ENCODE peak calls at places on chromosome 17, in nine cellular contexts. One of them, this sample, is unnamed.

GRCh38 chr17:37410357-37410756 is 3.7 kb downstream of the TADA2A start:
- DNase-seq in astrocyte: no peak
- DNase-seq in fibroblast of lung: no peak
- DNase-seq in hepatocyte: no peak
- DNase-seq in cardiac muscle cell: no peak
- DNase-seq in A549: no peak
- DNase-seq in OCI-LY7: no peak
- DNase-seq in GM23338: no peak
- DNase-seq in pancreas: no peak
- DNase-seq in this sample: no peak

GRCh38 chr17:7833795-7834553 is at the start of gene KDM6B:
- DNase-seq in astrocyte: peak; percentile 78
- DNase-seq in fibroblast of lung: peak; percentile 88
- DNase-seq in hepatocyte: peak; percentile 98
- DNase-seq in cardiac muscle cell: peak; percentile 96
- DNase-seq in A549: peak; percentile 94
- DNase-seq in OCI-LY7: peak; percentile 90
- DNase-seq in GM23338: peak; percentile 97
- DNase-seq in pancreas: peak; percentile 92
- DNase-seq in this sample: peak; percentile 97

GRCh38 chr17:65193305-65194293 is 56.4 kb downstream of the RGS9 start:
- DNase-seq in astrocyte: no peak
- DNase-seq in fibroblast of lung: peak; percentile 25
- DNase-seq in hepatocyte: no peak
- DNase-seq in cardiac muscle cell: no peak
- DNase-seq in A549: no peak
- DNase-seq in OCI-LY7: no peak
- DNase-seq in GM23338: no peak
- DNase-seq in pancreas: no peak
- DNase-seq in this sample: peak; percentile 76

GRCh38 chr17:40695874-40696472 is 7.6 kb downstream of the KRT24 start:
- DNase-seq in astrocyte: no peak
- DNase-seq in fibroblast of lung: no peak
- DNase-seq in hepatocyte: no peak
- DNase-seq in cardiac muscle cell: no peak
- DNase-seq in A549: no peak
- DNase-seq in OCI-LY7: no peak
- DNase-seq in GM23338: no peak
- DNase-seq in pancreas: no peak
- DNase-seq in this sample: no peak

GRCh38 chr17:81163051-81163695 is 2.1 kb upstream of the PVALEF start:
- DNase-seq in astrocyte: no peak
- DNase-seq in fibroblast of lung: no peak
- DNase-seq in hepatocyte: no peak
- DNase-seq in cardiac muscle cell: no peak
- DNase-seq in A549: no peak
- DNase-seq in OCI-LY7: no peak
- DNase-seq in GM23338: no peak
- DNase-seq in pancreas: peak; percentile 29
- DNase-seq in this sample: no peak

GRCh38 chr17:34154916-34155730 is 100.0 kb upstream of the CCL2 start:
- DNase-seq in astrocyte: no peak
- DNase-seq in fibroblast of lung: no peak
- DNase-seq in hepatocyte: no peak
- DNase-seq in cardiac muscle cell: no peak
- DNase-seq in A549: no peak
- DNase-seq in OCI-LY7: no peak
- DNase-seq in GM23338: peak; percentile 51
- DNase-seq in pancreas: no peak
- DNase-seq in this sample: no peak

GRCh38 chr17:37148171-37148570 is 199.4 kb downstream of the AATF start:
- DNase-seq in astrocyte: peak; percentile 3
- DNase-seq in fibroblast of lung: peak; percentile 18
- DNase-seq in hepatocyte: no peak
- DNase-seq in cardiac muscle cell: peak; percentile 51
- DNase-seq in A549: no peak
- DNase-seq in OCI-LY7: no peak
- DNase-seq in GM23338: peak; percentile 43
- DNase-seq in pancreas: no peak
- DNase-seq in this sample: no peak

GRCh38 chr17:51322390-51323029 is 62.2 kb downstream of the UTP18 start:
- DNase-seq in astrocyte: no peak
- DNase-seq in fibroblast of lung: peak; percentile 10
- DNase-seq in hepatocyte: peak; percentile 55
- DNase-seq in cardiac muscle cell: peak; percentile 51
- DNase-seq in A549: peak; percentile 70
- DNase-seq in OCI-LY7: peak; percentile 65
- DNase-seq in GM23338: peak; percentile 88
- DNase-seq in pancreas: no peak
- DNase-seq in this sample: no peak

GRCh38 chr17:81386646-81387234 is 8.5 kb upstream of the BAHCC1 start:
- DNase-seq in astrocyte: no peak
- DNase-seq in fibroblast of lung: no peak
- DNase-seq in hepatocyte: peak; percentile 75
- DNase-seq in cardiac muscle cell: peak; percentile 33
- DNase-seq in A549: no peak
- DNase-seq in OCI-LY7: no peak
- DNase-seq in GM23338: peak; percentile 43
- DNase-seq in pancreas: no peak
- DNase-seq in this sample: no peak

GRCh38 chr17:56600246-56600645 is 6.7 kb downstream of the NOG start:
- DNase-seq in astrocyte: no peak
- DNase-seq in fibroblast of lung: no peak
- DNase-seq in hepatocyte: no peak
- DNase-seq in cardiac muscle cell: no peak
- DNase-seq in A549: no peak
- DNase-seq in OCI-LY7: no peak
- DNase-seq in GM23338: no peak
- DNase-seq in pancreas: no peak
- DNase-seq in this sample: no peak

GRCh38 chr17:56603486-56604238 is 10.2 kb downstream of the NOG start:
- DNase-seq in astrocyte: peak; percentile 32
- DNase-seq in fibroblast of lung: peak; percentile 42
- DNase-seq in hepatocyte: no peak
- DNase-seq in cardiac muscle cell: no peak
- DNase-seq in A549: no peak
- DNase-seq in OCI-LY7: no peak
- DNase-seq in GM23338: no peak
- DNase-seq in pancreas: no peak
- DNase-seq in this sample: no peak

GRCh38 chr17:56601613-56602012 is 8.1 kb downstream of the NOG start:
- DNase-seq in astrocyte: no peak
- DNase-seq in fibroblast of lung: no peak
- DNase-seq in hepatocyte: no peak
- DNase-seq in cardiac muscle cell: no peak
- DNase-seq in A549: no peak
- DNase-seq in OCI-LY7: no peak
- DNase-seq in GM23338: no peak
- DNase-seq in pancreas: no peak
- DNase-seq in this sample: no peak

GRCh38 chr17:56604691-56605090 is 11.2 kb downstream of the NOG start:
- DNase-seq in astrocyte: no peak
- DNase-seq in fibroblast of lung: no peak
- DNase-seq in hepatocyte: no peak
- DNase-seq in cardiac muscle cell: no peak
- DNase-seq in A549: no peak
- DNase-seq in OCI-LY7: no peak
- DNase-seq in GM23338: no peak
- DNase-seq in pancreas: no peak
- DNase-seq in this sample: no peak

GRCh38 chr17:56602292-56603130 is 9.0 kb downstream of the NOG start:
- DNase-seq in astrocyte: no peak
- DNase-seq in fibroblast of lung: no peak
- DNase-seq in hepatocyte: no peak
- DNase-seq in cardiac muscle cell: no peak
- DNase-seq in A549: no peak
- DNase-seq in OCI-LY7: no peak
- DNase-seq in GM23338: no peak
- DNase-seq in pancreas: no peak
- DNase-seq in this sample: no peak
- H3K27ac ChIP-seq in astrocyte: no peak overlapping the region
- H3K27ac ChIP-seq in fibroblast of lung: no peak overlapping the region
- H3K27ac ChIP-seq in hepatocyte: no peak overlapping the region
- H3K27ac ChIP-seq in cardiac muscle cell: no peak overlapping the region
- H3K27ac ChIP-seq in A549: no peak overlapping the region
- H3K27ac ChIP-seq in OCI-LY7: no peak overlapping the region
- H3K27ac ChIP-seq in GM23338: no peak overlapping the region
- H3K27ac ChIP-seq in pancreas: no peak overlapping the region
- H3K27ac ChIP-seq in this sample: no peak overlapping the region

DNA sequence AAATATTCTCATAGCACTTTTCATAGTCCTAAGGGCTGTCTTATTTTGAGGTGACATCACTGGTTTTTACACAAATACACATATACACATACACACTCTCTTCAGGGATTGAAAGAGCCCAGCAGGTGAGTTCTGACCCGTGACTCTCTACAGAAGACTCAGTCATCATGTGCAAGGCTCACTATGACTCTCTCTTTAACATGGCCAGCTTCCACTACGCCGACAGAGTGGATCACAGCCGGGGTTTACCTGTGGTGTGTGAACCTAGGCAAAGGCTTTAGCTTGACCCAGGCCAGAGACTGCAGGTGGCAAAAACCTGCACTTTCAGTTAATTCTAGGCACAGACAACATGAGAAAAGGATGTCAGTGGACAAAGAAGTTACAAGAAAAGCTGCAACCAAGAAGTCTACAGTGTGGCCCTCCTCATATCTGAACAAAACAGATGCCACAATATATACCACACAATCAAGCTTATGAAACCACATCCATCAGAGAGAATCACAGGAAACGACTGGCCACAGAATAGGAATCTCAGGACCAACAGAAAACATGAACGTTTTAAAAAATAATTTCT is 56.5 kb downstream of the CYTH1 start:
- DNase-seq in astrocyte: no peak
- DNase-seq in fibroblast of lung: no peak
- DNase-seq in hepatocyte: no peak
- DNase-seq in cardiac muscle cell: no peak
- DNase-seq in A549: no peak
- DNase-seq in OCI-LY7: peak; percentile 47
- DNase-seq in GM23338: no peak
- DNase-seq in pancreas: no peak
- DNase-seq in this sample: no peak
- H3K4me1 ChIP-seq in astrocyte: peaks cover 11% of the 10 kb centered on the region
- H3K4me1 ChIP-seq in fibroblast of lung: peaks cover 2% of the 10 kb centered on the region
- H3K4me1 ChIP-seq in hepatocyte: peaks cover 42% of the 10 kb centered on the region
- H3K4me1 ChIP-seq in cardiac muscle cell: peaks cover 38% of the 10 kb centered on the region
- H3K4me1 ChIP-seq in A549: peaks cover 20% of the 10 kb centered on the region
- H3K4me1 ChIP-seq in OCI-LY7: peaks cover 99% of the 10 kb centered on the region
- H3K4me1 ChIP-seq in GM23338: peaks cover 50% of the 10 kb centered on the region
- H3K4me1 ChIP-seq in pancreas: peaks cover 15% of the 10 kb centered on the region
- H3K4me1 ChIP-seq in this sample: no peaks in the 10 kb centered on the region

GRCh38 chr17:30005709-30006320 is 64.4 kb downstream of the EFCAB5 start:
- DNase-seq in astrocyte: peak; percentile 60
- DNase-seq in fibroblast of lung: peak; percentile 68
- DNase-seq in hepatocyte: peak; percentile 18
- DNase-seq in cardiac muscle cell: peak; percentile 73
- DNase-seq in A549: peak; percentile 40
- DNase-seq in OCI-LY7: no peak
- DNase-seq in GM23338: no peak
- DNase-seq in pancreas: no peak
- DNase-seq in this sample: no peak

GRCh38 chr17:29996458-29996857 is 55.0 kb downstream of the EFCAB5 start:
- DNase-seq in astrocyte: no peak
- DNase-seq in fibroblast of lung: no peak
- DNase-seq in hepatocyte: no peak
- DNase-seq in cardiac muscle cell: no peak
- DNase-seq in A549: no peak
- DNase-seq in OCI-LY7: no peak
- DNase-seq in GM23338: no peak
- DNase-seq in pancreas: no peak
- DNase-seq in this sample: no peak

GRCh38 chr17:30000755-30001257 is 59.4 kb downstream of the EFCAB5 start:
- DNase-seq in astrocyte: no peak
- DNase-seq in fibroblast of lung: no peak
- DNase-seq in hepatocyte: no peak
- DNase-seq in cardiac muscle cell: no peak
- DNase-seq in A549: no peak
- DNase-seq in OCI-LY7: no peak
- DNase-seq in GM23338: peak; percentile 6
- DNase-seq in pancreas: no peak
- DNase-seq in this sample: no peak

GRCh38 chr17:30002088-30002487 is 60.7 kb downstream of the EFCAB5 start:
- DNase-seq in astrocyte: no peak
- DNase-seq in fibroblast of lung: no peak
- DNase-seq in hepatocyte: no peak
- DNase-seq in cardiac muscle cell: no peak
- DNase-seq in A549: no peak
- DNase-seq in OCI-LY7: no peak
- DNase-seq in GM23338: no peak
- DNase-seq in pancreas: no peak
- DNase-seq in this sample: no peak

GRCh38 chr17:30000001-30000754 is 58.7 kb downstream of the EFCAB5 start:
- DNase-seq in astrocyte: no peak
- DNase-seq in fibroblast of lung: no peak
- DNase-seq in hepatocyte: no peak
- DNase-seq in cardiac muscle cell: no peak
- DNase-seq in A549: peak; percentile 27
- DNase-seq in OCI-LY7: peak; percentile 30
- DNase-seq in GM23338: no peak
- DNase-seq in pancreas: no peak
- DNase-seq in this sample: no peak
- TF ChIP-seq CTCF in astrocyte: no peak
- TF ChIP-seq CTCF in fibroblast of lung: no peak
- TF ChIP-seq CTCF in hepatocyte: no peak
- TF ChIP-seq CTCF in cardiac muscle cell: peak; percentile 6
- TF ChIP-seq CTCF in A549: peak; percentile 54
- TF ChIP-seq CTCF in OCI-LY7: peak; percentile 75
- TF ChIP-seq CTCF in GM23338: no peak
- TF ChIP-seq CTCF in pancreas: no peak
- TF ChIP-seq CTCF in this sample: no peak

GRCh38 chr17:74768763-74769114 is 7.4 kb downstream of the NAT9 start:
- DNase-seq in astrocyte: no peak
- DNase-seq in fibroblast of lung: no peak
- DNase-seq in hepatocyte: no peak
- DNase-seq in cardiac muscle cell: no peak
- DNase-seq in A549: no peak
- DNase-seq in OCI-LY7: no peak
- DNase-seq in GM23338: no peak
- DNase-seq in pancreas: no peak
- DNase-seq in this sample: no peak

GRCh38 chr17:74769266-74769855 is 6.8 kb downstream of the NAT9 start:
- DNase-seq in astrocyte: no peak
- DNase-seq in fibroblast of lung: no peak
- DNase-seq in hepatocyte: no peak
- DNase-seq in cardiac muscle cell: no peak
- DNase-seq in A549: no peak
- DNase-seq in OCI-LY7: no peak
- DNase-seq in GM23338: no peak
- DNase-seq in pancreas: no peak
- DNase-seq in this sample: no peak

GRCh38 chr17:74768069-74768762 is 7.9 kb downstream of the NAT9 start:
- DNase-seq in astrocyte: peak; percentile 61
- DNase-seq in fibroblast of lung: peak; percentile 71
- DNase-seq in hepatocyte: no peak
- DNase-seq in cardiac muscle cell: peak; percentile 51
- DNase-seq in A549: no peak
- DNase-seq in OCI-LY7: no peak
- DNase-seq in GM23338: no peak
- DNase-seq in pancreas: peak; percentile 93
- DNase-seq in this sample: peak; percentile 71

GRCh38 chr17:74766413-74766812 is 9.7 kb downstream of the NAT9 start:
- DNase-seq in astrocyte: no peak
- DNase-seq in fibroblast of lung: no peak
- DNase-seq in hepatocyte: no peak
- DNase-seq in cardiac muscle cell: no peak
- DNase-seq in A549: no peak
- DNase-seq in OCI-LY7: no peak
- DNase-seq in GM23338: no peak
- DNase-seq in pancreas: no peak
- DNase-seq in this sample: no peak

GRCh38 chr17:74767111-74767516 is 9.0 kb downstream of the NAT9 start:
- DNase-seq in astrocyte: no peak
- DNase-seq in fibroblast of lung: no peak
- DNase-seq in hepatocyte: no peak
- DNase-seq in cardiac muscle cell: no peak
- DNase-seq in A549: no peak
- DNase-seq in OCI-LY7: no peak
- DNase-seq in GM23338: no peak
- DNase-seq in pancreas: no peak
- DNase-seq in this sample: no peak
- H3K27ac ChIP-seq in astrocyte: no peak overlapping the region
- H3K27ac ChIP-seq in fibroblast of lung: no peak overlapping the region
- H3K27ac ChIP-seq in hepatocyte: peak overlapping the region; percentile 14
- H3K27ac ChIP-seq in cardiac muscle cell: no peak overlapping the region
- H3K27ac ChIP-seq in A549: peak overlapping the region; percentile 34
- H3K27ac ChIP-seq in OCI-LY7: no peak overlapping the region
- H3K27ac ChIP-seq in GM23338: no peak overlapping the region
- H3K27ac ChIP-seq in pancreas: peak overlapping the region; percentile 87
- H3K27ac ChIP-seq in this sample: peak overlapping the region; percentile 59

This sample was measured in testis.